ENCODE peak calls at places on chromosomes 5 and 9, in seven cellular contexts. K is neuronal stem cell; V is stimulated activated CD4-positive, alpha-beta T cell treated with anti-CD3 and anti-CD28 coated beads, Interleukin-4, amount 100 ng/mL, for 1 hour; M is DND-41; D is A549; T is fibroblast of lung; W is MCF 10A. A is an unnamed sample.

GRCh38 chr5:19767987-19768386 is 220.0 kb downstream of the CDH18 start:
- DNase-seq in T (no peak), D (no peak), K (no peak), W (no peak), V (no peak), M (no peak), A (no peak)

GRCh38 chr5:3793162-3793561 is 197.5 kb downstream of the IRX1 start:
- DNase-seq in T (no peak), M (no peak), D (no peak), V (no peak), K (no peak), W (no peak), A (no peak)

GRCh38 chr9:21801683-21802417 is 586 bp upstream of the MTAP start:
- DNase-seq in K (peak; percentile 68), W (no peak), D (peak; percentile 82), M (peak; percentile 37), V (no peak), T (peak; percentile 88), A (no peak)

GRCh38 chr9:130128251-130128650 is 44.0 kb upstream of the NCS1 start:
- DNase-seq in K (no peak), T (no peak), V (peak; percentile 49), W (no peak), M (peak; percentile 88), D (no peak), A (peak; percentile 39)

GRCh38 chr9:114392749-114393112 is 4.9 kb upstream of the AKNA start:
- DNase-seq in M (no peak), W (no peak), D (no peak), K (no peak), T (peak; percentile 58), V (no peak), A (no peak)

GRCh38 chr9:115369322-115369957 is 251.5 kb upstream of the TNC start:
- DNase-seq in D (peak; percentile 44), M (no peak), K (no peak), T (peak; percentile 95), V (no peak), W (peak; percentile 6), A (no peak)

GRCh38 chr5:90747693-90748092 is 189.1 kb downstream of the ADGRV1 start:
- DNase-seq in T (no peak), D (no peak), W (no peak), K (no peak), V (no peak), M (no peak), A (no peak)

GRCh38 chr5:76610196-76610595 is 13.0 kb downstream of the F2RL2 start:
- DNase-seq in D (no peak), T (no peak), V (no peak), W (no peak), M (no peak), K (no peak), A (no peak)

GRCh38 chr5:64861281-64861680 is 92.6 kb downstream of the CWC27 start:
- DNase-seq in V (no peak), K (no peak), M (no peak), T (no peak), D (no peak), W (no peak), A (no peak)